ENCODE peak calls at places on chromosomes 11 and 22, in six cellular contexts. B is NCI-H460, L is colonic mucosa, H is BJ, X is Calu3, K is cardiac fibroblast. M is an unnamed sample.

GRCh38 chr11:88420165-88420781 is 82.7 kb upstream of the CTSC start:
- DNase-seq in B (no peak), L (no peak), H (peak), X (no peak), K (peak), M (no peak)

GRCh38 chr11:73295996-73296318 is 12.1 kb upstream of the ARHGEF17 start:
- DNase-seq in B (no peak), L (no peak), H (no peak), X (no peak), K (no peak), M (no peak)

GRCh38 chr11:70176940-70177689 is 26.0 kb upstream of the FADD start:
- DNase-seq in B (peak), L (peak), H (no peak), X (peak), K (peak), M (peak)

GRCh38 chr22:38732251-38732815 is 23.5 kb downstream of the SUN2 start:
- DNase-seq in B (no peak), L (no peak), H (no peak), X (no peak), K (no peak), M (no peak)

GRCh38 chr22:41215926-41216325 is 10.8 kb downstream of the L3MBTL2 start:
- DNase-seq in B (no peak), L (no peak), H (no peak), X (no peak), K (no peak), M (no peak)

GRCh38 chr11:105910095-105910715 is 111.8 kb downstream of the MSANTD4 start:
- DNase-seq in B (no peak), L (no peak), H (peak), X (no peak), K (peak), M (no peak)

GRCh38 chr11:66048525-66049313 is at the start of gene GAL3ST3:
- DNase-seq in B (no peak), L (no peak), H (no peak), X (no peak), K (no peak), M (no peak)

GRCh38 chr11:45805305-45806071 is 539 bp downstream of the SLC35C1 start:
- DNase-seq in B (no peak), L (no peak), H (no peak), X (peak), K (peak), M (peak)